ENCODE peak calls at places on chromosomes 1 and 21, in eight cellular contexts. M, H, I, E, R, L, P and G are unnamed samples. For H3K4me1, the result is how much of the 10 kb centered on the place peaks cover.

GRCh38 chr1:45007311-45007710 is 3.8 kb downstream of the HECTD3 start:
- DNase-seq in M (no peak), R (no peak), I (no peak), E (no peak), H (no peak), L (no peak), P (no peak), G (no peak)

GRCh38 chr1:2127181-2128145 is 67.1 kb downstream of the FAAP20 start:
- DNase-seq in P (peak), E (no peak), H (no peak), I (no peak), L (peak), M (no peak), R (no peak), G (no peak)

GRCh38 chr1:200644021-200644420 is 23.5 kb upstream of the KIF14 start:
- DNase-seq in P (no peak), H (no peak), L (no peak), M (no peak), R (no peak), I (no peak), E (no peak), G (no peak)

GRCh38 chr21:41678016-41678935 is 88.6 kb downstream of the RIPK4 start:
- DNase-seq in L (no peak), I (no peak), P (no peak), M (peak), R (no peak), E (peak), H (no peak), G (no peak)

GRCh38 chr1:210371916-210372315 is 43.2 kb downstream of the HHAT start:
- DNase-seq in E (no peak), M (no peak), L (no peak), H (no peak), P (no peak), R (no peak), I (no peak), G (no peak)

GRCh38 chr1:937521-937920 is 13.8 kb downstream of the SAMD11 start:
- DNase-seq in L (no peak), H (no peak), P (no peak), R (no peak), E (no peak), I (no peak), M (no peak), G (no peak)

GRCh38 chr1:203627819-203628184 is 1.2 kb downstream of the ATP2B4 start:
- DNase-seq in E (no peak), L (peak), H (no peak), P (peak), R (peak), M (no peak), I (peak), G (no peak)

GRCh38 chr1:53076721-53077598 is 14.9 kb downstream of the PODN start:
- DNase-seq in E (no peak), R (no peak), P (peak), I (no peak), H (no peak), L (no peak), M (no peak), G (no peak)

GRCh38 chr1:159946242-159947187 is 1.1 kb upstream of the IGSF9 start:
- DNase-seq in L (peak), H (no peak), P (no peak), M (no peak), I (no peak), E (no peak), R (no peak), G (no peak)

GRCh38 chr1:204296431-204296988 is 63.2 kb downstream of the PLEKHA6 start:
- DNase-seq in L (no peak), R (no peak), H (no peak), M (peak), P (no peak), I (no peak), E (peak), G (peak)

GRCh38 chr1:183996396-183996795 is 41.1 kb downstream of the COLGALT2 start:
- DNase-seq in M (peak), P (no peak), H (no peak), I (no peak), E (no peak), R (no peak), L (no peak), G (peak)

GRCh38 chr1:227042292-227042691 is 102.2 kb downstream of the COQ8A start:
- DNase-seq in E (no peak), R (no peak), P (no peak), I (no peak), H (no peak), L (no peak), M (no peak), G (no peak)

GRCh38 chr21:25457411-25457810 is 149.9 kb downstream of the MRPL39 start:
- DNase-seq in E (peak), L (peak), H (no peak), P (no peak), I (peak), M (no peak), R (no peak), G (no peak)

GRCh38 chr1:167916766-167917511 is 3.0 kb upstream of the ADCY10 start:
- DNase-seq in R (no peak), H (no peak), M (no peak), I (no peak), P (no peak), E (no peak), L (no peak), G (no peak)

GRCh38 chr1:59170659-59171058 is 126.2 kb upstream of the FGGY start:
- DNase-seq in E (no peak), M (no peak), H (no peak), P (no peak), L (no peak), R (no peak), I (no peak), G (no peak)

GRCh38 chr1:153460551-153460950 is at the start of gene S100A7:
- DNase-seq in M (no peak), R (no peak), L (no peak), P (no peak), I (no peak), E (no peak), H (no peak), G (no peak)

GRCh38 chr1:9413143-9413876 is 120.6 kb downstream of the SPSB1 start:
- DNase-seq in L (peak), P (peak), E (peak), I (peak), M (peak), H (peak), R (peak), G (peak)

GRCh38 chr1:211677659-211678058 is 2.2 kb upstream of the NEK2 start:
- DNase-seq in I (no peak), M (no peak), L (no peak), E (no peak), P (no peak), H (no peak), R (no peak), G (no peak)

DNA sequence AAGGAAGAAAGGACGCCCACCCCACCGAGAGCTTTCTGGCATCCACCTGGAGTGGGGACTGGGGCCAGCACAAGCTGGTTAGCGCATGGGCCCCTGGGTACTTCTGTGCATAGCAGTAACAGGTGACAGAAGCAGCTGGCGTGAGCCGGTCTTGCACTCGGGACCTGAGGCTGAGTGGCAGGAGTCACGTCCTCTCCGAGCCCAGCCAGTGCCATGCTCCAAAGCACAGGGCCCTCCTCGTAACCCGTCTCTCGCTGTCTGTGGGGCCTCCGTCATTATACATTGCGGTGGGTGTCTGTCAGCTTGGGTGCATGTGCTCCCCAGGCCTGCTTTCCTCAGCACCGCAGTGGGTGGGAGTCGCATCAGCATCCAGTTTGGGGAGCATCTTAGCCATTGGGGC is 87.6 kb upstream of the VAMP3 start:
- DNase-seq in P (peak), L (peak), M (no peak), H (no peak), I (no peak), R (no peak), E (no peak), G (no peak)
- H3K4me3 ChIP-seq in P (no peak), L (no peak), M (no peak), H (no peak), I (no peak), R (no peak), E (no peak), G (no peak)

GRCh38 chr1:180935326-180936109 is 22.8 kb downstream of the KIAA1614 start:
- DNase-seq in P (no peak), R (no peak), M (peak), L (no peak), E (no peak), H (no peak), I (no peak), G (no peak)
- H3K27ac ChIP-seq in P (no peak), R (no peak), M (no peak), L (no peak), E (no peak), H (no peak), I (no peak), G (no peak)

DNA sequence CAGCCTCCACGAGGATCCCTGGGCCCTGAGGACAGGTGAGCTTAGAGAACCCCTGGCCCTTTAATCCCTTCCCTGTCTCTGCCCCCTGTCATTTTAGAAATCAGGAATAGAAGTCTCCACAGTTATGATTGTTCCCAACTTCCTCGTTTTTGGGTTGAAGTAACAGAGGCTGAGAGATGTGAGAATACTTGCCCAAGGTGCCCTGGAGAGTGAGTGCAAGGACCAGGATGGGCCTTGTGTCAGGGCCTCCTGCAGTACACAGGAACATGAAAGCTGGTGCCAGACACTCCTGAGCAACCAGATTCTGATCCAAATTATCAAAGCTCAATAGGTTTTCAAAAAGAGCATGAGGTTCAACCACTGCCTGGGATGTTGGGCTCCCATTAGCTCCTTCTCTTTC is 10.1 kb downstream of the HLX start:
- DNase-seq in R (no peak), L (no peak), I (no peak), P (no peak), H (no peak), E (no peak), M (no peak), G (no peak)
- H3K4me1 ChIP-seq in R (under half), L (under half), I (under half), P (under half), H (under half), E (under half), M (half or more), G (under half)

GRCh38 chr1:8326265-8326664 is 8.4 kb downstream of the SLC45A1 start:
- DNase-seq in H (no peak), M (no peak), I (no peak), R (no peak), L (no peak), E (no peak), P (no peak), G (no peak)

GRCh38 chr1:8325771-8326170 is 7.9 kb downstream of the SLC45A1 start:
- DNase-seq in H (no peak), P (no peak), R (no peak), E (no peak), M (no peak), I (no peak), L (no peak), G (no peak)

GRCh38 chr1:8323706-8324105 is 5.8 kb downstream of the SLC45A1 start:
- DNase-seq in E (no peak), I (no peak), M (no peak), L (no peak), P (peak), H (peak), R (no peak), G (no peak)

GRCh38 chr1:8321612-8322011 is 3.7 kb downstream of the SLC45A1 start:
- DNase-seq in M (no peak), R (no peak), L (no peak), H (no peak), I (no peak), P (no peak), E (no peak), G (no peak)

GRCh38 chr1:8324176-8324810 is 6.4 kb downstream of the SLC45A1 start:
- DNase-seq in H (no peak), E (no peak), L (no peak), R (no peak), I (no peak), M (no peak), P (no peak), G (no peak)
- H3K4me3 ChIP-seq in H (no peak), E (no peak), L (no peak), R (no peak), I (no peak), M (no peak), P (no peak), G (no peak)

GRCh38 chr21:33974513-33975468 is 59.2 kb upstream of the ATP5PO start:
- DNase-seq in P (no peak), M (no peak), R (no peak), E (no peak), H (no peak), I (no peak), L (no peak), G (no peak)
- H3K27ac ChIP-seq in P (no peak), M (no peak), R (no peak), E (no peak), H (peak), I (no peak), L (peak), G (peak)

GRCh38 chr1:113872219-113872934 is 865 bp upstream of the PTPN22 start:
- DNase-seq in I (peak), P (no peak), M (no peak), L (no peak), R (peak), H (no peak), E (no peak), G (peak)

GRCh38 chr1:113879459-113880038 is 7.8 kb downstream of the BCL2L15 start:
- DNase-seq in R (no peak), H (no peak), P (no peak), L (no peak), I (no peak), E (peak), M (no peak), G (no peak)

GRCh38 chr1:113875714-113876113 is 4.2 kb upstream of the PTPN22 start:
- DNase-seq in P (no peak), I (no peak), L (no peak), H (no peak), M (no peak), E (no peak), R (no peak), G (no peak)

GRCh38 chr1:113874017-113874879 is 2.7 kb upstream of the PTPN22 start:
- DNase-seq in R (no peak), E (peak), M (peak), I (peak), L (no peak), P (no peak), H (no peak), G (peak)

GRCh38 chr1:113876181-113876580 is 4.7 kb upstream of the PTPN22 start:
- DNase-seq in I (no peak), P (no peak), M (no peak), H (no peak), E (no peak), L (no peak), R (no peak), G (no peak)
- H3K4me1 ChIP-seq in I (under half), P (under half), M (under half), H (under half), E (under half), L (under half), R (under half), G (under half)

GRCh38 chr1:156893048-156893953 is at the start of gene PEAR1:
- DNase-seq in M (peak), H (peak), I (peak), E (peak), L (no peak), P (no peak), R (peak), G (no peak)
- H3K4me3 ChIP-seq in M (peak), H (peak), I (peak), E (peak), L (peak), P (peak), R (no peak), G (no peak)

GRCh38 chr1:56533621-56534020 is 45.7 kb downstream of the PLPP3 start:
- DNase-seq in P (no peak), L (no peak), M (no peak), R (no peak), E (no peak), I (no peak), H (no peak), G (no peak)

GRCh38 chr1:56533197-56533596 is 46.2 kb downstream of the PLPP3 start:
- DNase-seq in H (no peak), L (no peak), I (no peak), R (no peak), E (no peak), P (no peak), M (no peak), G (no peak)

GRCh38 chr1:56534252-56534651 is 45.1 kb downstream of the PLPP3 start:
- DNase-seq in H (no peak), P (no peak), E (no peak), L (no peak), R (no peak), M (no peak), I (no peak), G (no peak)

GRCh38 chr1:56531624-56532358 is 47.6 kb downstream of the PLPP3 start:
- DNase-seq in I (no peak), P (no peak), H (no peak), E (no peak), R (no peak), M (peak), L (no peak), G (no peak)

DNA sequence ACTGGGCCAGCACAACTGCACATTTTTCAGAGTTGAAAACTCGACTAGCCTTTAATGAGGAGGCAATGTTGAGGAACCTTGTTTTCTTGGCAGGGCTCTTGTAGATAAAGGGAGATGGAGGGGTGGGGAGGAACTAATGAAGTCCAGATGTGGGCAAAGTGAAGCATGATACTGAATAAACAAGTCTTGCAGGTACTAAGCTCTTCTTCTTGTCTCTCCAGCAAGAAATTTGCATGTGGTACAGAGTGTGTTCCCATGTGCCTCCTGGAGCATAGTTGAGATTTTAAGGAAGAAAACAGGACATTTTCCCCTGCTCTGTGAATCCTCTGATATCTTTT is 47.0 kb downstream of the PLPP3 start:
- DNase-seq in H (no peak), P (no peak), M (no peak), R (no peak), I (no peak), E (peak), L (no peak), G (no peak)
- H3K27ac ChIP-seq in H (no peak), P (no peak), M (peak), R (no peak), I (no peak), E (no peak), L (no peak), G (peak)

DNA sequence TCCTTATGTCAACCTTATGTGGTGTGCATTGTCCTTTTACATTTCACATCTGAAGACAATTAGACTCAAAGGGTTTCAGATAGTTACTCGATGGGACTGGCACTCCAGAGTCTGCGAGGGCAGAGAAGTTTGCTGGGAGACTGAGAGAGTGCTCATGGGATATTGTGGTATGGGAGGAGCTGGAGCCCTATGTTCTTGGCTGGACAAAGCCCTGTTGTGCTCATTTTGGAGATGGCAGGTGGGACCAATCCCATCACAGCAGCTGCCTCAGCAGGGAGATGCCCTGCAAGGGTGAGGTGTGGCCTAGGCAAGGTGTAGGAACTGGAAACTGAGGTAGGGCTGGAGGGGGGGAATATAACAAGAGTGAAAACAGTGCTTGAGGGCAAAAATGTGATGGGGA is 43.5 kb upstream of the CRNN start:
- DNase-seq in E (no peak), I (no peak), M (no peak), P (no peak), R (no peak), H (no peak), L (no peak), G (no peak)
- H3K4me1 ChIP-seq in E (under half), I (under half), M (under half), P (under half), R (under half), H (under half), L (under half), G (under half)

DNA sequence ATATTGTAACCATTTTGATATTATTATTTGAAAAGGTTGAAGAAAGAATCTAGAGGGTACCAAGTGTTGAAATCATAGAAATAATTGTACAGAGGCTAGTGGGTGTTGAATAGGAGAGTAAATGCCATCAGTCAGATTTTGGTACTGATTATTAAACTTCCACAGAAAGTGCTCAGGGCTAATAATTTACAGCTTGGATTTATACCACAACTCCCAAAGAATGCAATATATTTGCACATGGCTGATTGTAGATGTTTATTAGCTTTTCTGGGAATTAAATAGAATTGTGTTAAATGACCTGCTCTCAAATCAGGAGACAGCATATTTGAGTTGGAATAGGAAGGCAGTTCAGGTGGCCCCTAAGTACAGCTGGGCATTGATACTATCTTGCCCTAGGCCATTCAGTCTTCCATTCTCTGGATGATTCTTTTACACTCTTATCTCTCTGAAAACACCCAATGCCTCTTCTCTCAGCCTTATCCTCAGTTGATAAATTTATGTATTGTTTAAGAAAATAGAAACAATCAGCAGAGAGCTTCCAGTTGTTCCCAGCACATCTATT is 63.7 kb downstream of the ERICH3 start:
- DNase-seq in P (no peak), E (no peak), R (no peak), M (no peak), H (no peak), I (no peak), L (no peak), G (no peak)
- H3K4me3 ChIP-seq in P (no peak), E (no peak), R (no peak), M (no peak), H (no peak), I (no peak), L (no peak), G (no peak)